ENCODE peak calls at places on chromosomes 16 and 17, in ten cellular contexts. C is NCI-H460; K is aorta; B is activated naive CD4-positive, alpha-beta T cell; M is uterus; W is mammary epithelial cell; F is stimulated activated CD4-positive, alpha-beta T cell treated with anti-CD3 and anti-CD28 coated beads, TNF-alpha, amount 100 ng/mL, for 48 hours; I is mucosa of gallbladder; U is GM23338; Z is iPS-NIHi11. V is an unnamed sample.

GRCh38 chr17:33560165-33560564 is 267.1 kb upstream of the ASIC2 start:
- DNase-seq in W (no peak), Z (no peak), K (no peak), C (no peak), B (no peak), F (no peak), I (no peak), M (no peak), U (no peak), V (no peak)

GRCh38 chr17:62628845-62629555 is 1.5 kb downstream of the MRC2 start:
- DNase-seq in F (no peak), K (peak), W (peak), Z (peak), U (peak), M (peak), C (no peak), I (no peak), B (no peak), V (no peak)

GRCh38 chr17:6523330-6523729 is 33.0 kb downstream of the PITPNM3 start:
- DNase-seq in M (no peak), B (no peak), Z (peak), F (no peak), C (no peak), U (peak), I (peak), K (no peak), W (peak), V (peak)

GRCh38 chr16:2992383-2993081 is 12.3 kb upstream of the PKMYT1 start:
- DNase-seq in M (no peak), C (no peak), B (no peak), F (no peak), Z (no peak), K (no peak), W (peak), U (no peak), I (no peak), V (no peak)

GRCh38 chr17:4739122-4740024 is at the start of the genes CXCL16 and ZMYND15:
- DNase-seq in I (peak), C (peak), B (no peak), Z (peak), U (peak), F (no peak), W (peak), K (peak), M (peak), V (peak)

GRCh38 chr17:35373532-35373983 is at the start of gene SLFN11:
- DNase-seq in B (peak), U (peak), W (no peak), F (peak), K (peak), M (peak), I (peak), Z (peak), C (peak), V (peak)

GRCh38 chr16:6032438-6032837 is 934.8 kb upstream of the EEF2KMT start:
- DNase-seq in Z (no peak), F (no peak), W (no peak), K (no peak), C (no peak), I (no peak), M (no peak), B (no peak), U (no peak), V (no peak)

GRCh38 chr16:3922241-3922640 is 41.7 kb upstream of the CREBBP start:
- DNase-seq in C (no peak), I (no peak), U (no peak), M (no peak), Z (no peak), B (no peak), K (no peak), W (no peak), F (no peak), V (no peak)

GRCh38 chr16:35431829-35432663 is 1972.6 kb downstream of the TP53TG3F start:
- DNase-seq in K (no peak), Z (peak), U (peak), W (no peak), C (no peak), B (no peak), F (no peak), M (no peak), I (no peak), V (no peak)

GRCh38 chr16:2840914-2841313 is 10.8 kb downstream of the ZG16B start:
- DNase-seq in W (no peak), C (no peak), I (no peak), B (no peak), K (no peak), U (no peak), M (no peak), F (no peak), Z (no peak), V (no peak)

GRCh38 chr17:64611374-64611773 is 50.7 kb downstream of the SMURF2 start:
- DNase-seq in W (no peak), I (no peak), C (no peak), K (no peak), Z (no peak), M (no peak), U (no peak), B (no peak), F (no peak), V (no peak)

V was measured in adrenal gland.